ENCODE peak calls at places on chromosomes 4 and X, in five cellular contexts. E, P, N, G and X are unnamed samples.
A peak's percentile ranks its signal among the peaks of the same experiment; 100 is the strongest.

GRCh38 chr4:25654971-25655963 is at the start of gene SLC34A2:
- DNase-seq in G (no peak), E (no peak), P (no peak), N (peak; percentile 93), X (no peak)

GRCh38 chr4:119585771-119586170 is 42.8 kb downstream of the PDE5A start:
- DNase-seq in N (no peak), G (no peak), P (peak; percentile 7), E (no peak), X (no peak)

GRCh38 chr4:153511104-153511503 is 44.9 kb downstream of the TMEM131L start:
- DNase-seq in N (no peak), P (no peak), G (no peak), E (no peak), X (no peak)

GRCh38 chr4:17174751-17175150 is 276.3 kb upstream of the LDB2 start:
- DNase-seq in E (no peak), P (no peak), N (no peak), G (no peak), X (no peak)

GRCh38 chr4:77881460-77882295 is 19.0 kb downstream of the MRPL1 start:
- DNase-seq in N (no peak), E (no peak), G (no peak), P (no peak), X (no peak)

GRCh38 chr4:40514409-40515025 is 115.1 kb downstream of the RBM47 start:
- DNase-seq in N (no peak), E (no peak), G (no peak), P (peak; percentile 50), X (no peak)

GRCh38 chr4:119300388-119301131 is 21.4 kb downstream of the FABP2 start:
- DNase-seq in P (peak; percentile 77), N (peak; percentile 99), E (peak; percentile 97), G (peak; percentile 96), X (peak; percentile 96)

GRCh38 chr4:187547281-187547680 is 448.3 kb upstream of the ZFP42 start:
- DNase-seq in N (no peak), P (peak; percentile 35), G (no peak), E (no peak), X (no peak)

GRCh38 chr4:139887962-139888735 is 222.5 kb downstream of the MGST2 start:
- DNase-seq in G (no peak), N (peak; percentile 73), E (no peak), P (peak; percentile 68), X (no peak)

GRCh38 chr4:150240011-150240410 is 161.8 kb downstream of the DCLK2 start:
- DNase-seq in E (no peak), G (no peak), N (no peak), P (no peak), X (no peak)

GRCh38 chr4:167176723-167177367 is 57.4 kb downstream of the SPOCK3 start:
- DNase-seq in N (no peak), E (no peak), G (no peak), P (no peak), X (no peak)

GRCh38 chr4:24772061-24772705 is 23.2 kb upstream of the SOD3 start:
- DNase-seq in N (no peak), G (no peak), P (no peak), E (no peak), X (peak; percentile 54)

GRCh38 chrX:139759637-139760036 is 51.7 kb upstream of the MCF2 start:
- DNase-seq in G (no peak), P (no peak), E (no peak), N (no peak), X (no peak)
- TF ChIP-seq CTCF in G (peak; percentile 6), P (peak; percentile 38), E (no peak), N (peak; percentile 13), X (peak; percentile 55)

GRCh38 chrX:84047339-84047738 is 140.7 kb downstream of the RPS6KA6 start:
- DNase-seq in E (no peak), N (no peak), G (no peak), P (no peak), X (no peak)
- TF ChIP-seq CTCF in E (no peak), N (no peak), G (no peak), P (no peak), X (no peak)

GRCh38 chr4:43047044-43047443 is 154.5 kb downstream of the GRXCR1 start:
- DNase-seq in E (no peak), N (no peak), P (no peak), G (no peak), X (no peak)

GRCh38 chr4:43048570-43048969 is 156.1 kb downstream of the GRXCR1 start:
- DNase-seq in E (no peak), N (no peak), P (no peak), G (no peak), X (no peak)
- TF ChIP-seq CTCF in E (no peak), N (no peak), P (no peak), G (no peak), X (no peak)

DNA sequence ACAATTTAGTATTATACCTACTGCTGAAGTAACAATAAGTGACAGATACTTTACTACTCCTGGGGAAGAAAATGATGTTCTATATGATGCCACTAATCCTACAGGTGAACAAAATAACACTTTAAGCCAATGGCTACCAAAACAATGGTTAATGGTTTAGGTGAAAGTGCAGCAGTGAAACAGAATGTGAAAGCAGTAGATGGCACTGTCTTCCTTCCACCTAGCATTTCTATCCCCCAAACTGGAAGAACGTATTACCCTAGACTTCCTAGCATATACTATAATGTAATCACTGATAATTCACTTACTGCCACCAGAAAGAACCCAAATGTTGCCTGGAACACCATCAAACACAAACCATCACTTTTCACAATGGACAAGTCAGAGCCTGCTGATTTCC is 18.9 kb upstream of the CABS1 start:
- DNase-seq in N (no peak), G (no peak), E (no peak), P (no peak), X (no peak)
- TF ChIP-seq CTCF in N (no peak), G (no peak), E (no peak), P (no peak), X (peak; percentile 23)

GRCh38 chrX:154136627-154137161 is 7.3 kb upstream of the OPN1LW start:
- DNase-seq in E (peak; percentile 77), N (peak; percentile 80), G (peak; percentile 82), P (no peak), X (peak; percentile 90)
- TF ChIP-seq CTCF in E (peak; percentile 80), N (peak; percentile 81), G (peak; percentile 55), P (peak; percentile 43), X (peak; percentile 79)

GRCh38 chrX:50442426-50443116 is 28.1 kb downstream of the DGKK start:
- DNase-seq in G (no peak), N (no peak), E (no peak), P (no peak), X (no peak)

GRCh38 chrX:50452782-50453181 is 17.8 kb downstream of the DGKK start:
- DNase-seq in P (no peak), G (no peak), N (no peak), E (no peak), X (no peak)

GRCh38 chrX:50447535-50447934 is 23.1 kb downstream of the DGKK start:
- DNase-seq in E (no peak), G (no peak), N (no peak), P (no peak), X (no peak)

GRCh38 chrX:50450324-50450723 is 20.3 kb downstream of the DGKK start:
- DNase-seq in N (no peak), P (no peak), G (no peak), E (no peak), X (no peak)

DNA sequence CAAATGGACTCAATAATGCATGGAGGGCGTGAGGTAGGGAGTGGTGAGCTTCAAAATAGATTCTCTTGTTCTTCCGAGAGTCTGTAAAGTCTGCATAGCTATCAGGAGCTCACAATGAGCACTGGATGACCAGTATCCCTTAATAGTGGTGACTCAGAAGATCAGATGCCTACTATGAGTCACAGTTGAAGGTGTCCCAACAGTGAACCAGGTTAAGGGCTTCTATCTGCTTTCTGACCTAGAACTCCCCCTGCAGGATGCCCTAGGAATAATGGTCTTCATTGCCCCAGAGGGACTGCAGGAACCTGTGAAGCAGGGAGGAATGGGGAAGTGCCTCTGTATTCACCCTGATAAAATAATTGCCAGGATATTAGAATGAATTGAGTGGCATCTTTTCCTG is 22.1 kb downstream of the DGKK start:
- DNase-seq in E (no peak), G (no peak), P (peak; percentile 18), N (no peak), X (no peak)
- TF ChIP-seq CTCF in E (no peak), G (no peak), P (peak; percentile 8), N (no peak), X (no peak)

GRCh38 chrX:101407748-101408529 is at the start of the genes GLA and HNRNPH2:
- DNase-seq in G (peak; percentile 96), P (peak; percentile 95), E (peak; percentile 93), N (peak; percentile 88), X (peak; percentile 93)
- TF ChIP-seq CTCF in G (no peak), P (peak; percentile 4), E (no peak), N (no peak), X (no peak)